ENCODE peak calls at places on chromosomes 2 and 18, in five cellular contexts. One of them, this sample, is unnamed.

GRCh38 chr2:64283641-64284371 is 139.6 kb upstream of the PELI1 start:
- DNase-seq in GM20000: peak; percentile 72
- DNase-seq in H9: no peak
- DNase-seq in fibroblast of lung: no peak
- DNase-seq in nephron progenitor cell: no peak
- DNase-seq in this sample: no peak

GRCh38 chr18:70456376-70456775 is 167.5 kb downstream of the SOCS6 start:
- DNase-seq in GM20000: no peak
- DNase-seq in H9: no peak
- DNase-seq in fibroblast of lung: no peak
- DNase-seq in nephron progenitor cell: no peak
- DNase-seq in this sample: no peak

GRCh38 chr18:24935008-24935407 is 417.0 kb downstream of the ZNF521 start:
- DNase-seq in GM20000: no peak
- DNase-seq in H9: no peak
- DNase-seq in fibroblast of lung: no peak
- DNase-seq in nephron progenitor cell: no peak
- DNase-seq in this sample: no peak

GRCh38 chr2:60868589-60869273 is 12.6 kb upstream of the REL start:
- DNase-seq in GM20000: no peak
- DNase-seq in H9: no peak
- DNase-seq in fibroblast of lung: no peak
- DNase-seq in nephron progenitor cell: no peak
- DNase-seq in this sample: no peak

GRCh38 chr2:231387904-231388724 is 7.4 kb upstream of the B3GNT7 start:
- DNase-seq in GM20000: no peak
- DNase-seq in H9: no peak
- DNase-seq in fibroblast of lung: peak; percentile 56
- DNase-seq in nephron progenitor cell: no peak
- DNase-seq in this sample: no peak

GRCh38 chr2:200077210-200077650 is 121.8 kb downstream of the MAIP1 start:
- DNase-seq in GM20000: no peak
- DNase-seq in H9: no peak
- DNase-seq in fibroblast of lung: peak; percentile 96
- DNase-seq in nephron progenitor cell: no peak
- DNase-seq in this sample: no peak

GRCh38 chr2:178401994-178402437 is 49.0 kb downstream of the PRKRA start:
- DNase-seq in GM20000: no peak
- DNase-seq in H9: no peak
- DNase-seq in fibroblast of lung: no peak
- DNase-seq in nephron progenitor cell: no peak
- DNase-seq in this sample: no peak

GRCh38 chr2:230677182-230677946 is 35.3 kb upstream of the CAB39 start:
- DNase-seq in GM20000: no peak
- DNase-seq in H9: no peak
- DNase-seq in fibroblast of lung: peak; percentile 65
- DNase-seq in nephron progenitor cell: no peak
- DNase-seq in this sample: no peak

GRCh38 chr2:214577769-214578168 is 166.9 kb downstream of the VWC2L start:
- DNase-seq in GM20000: no peak
- DNase-seq in H9: no peak
- DNase-seq in fibroblast of lung: no peak
- DNase-seq in nephron progenitor cell: no peak
- DNase-seq in this sample: no peak

GRCh38 chr2:151287513-151288250 is 1.8 kb downstream of the NMI start:
- DNase-seq in GM20000: no peak
- DNase-seq in H9: no peak
- DNase-seq in fibroblast of lung: no peak
- DNase-seq in nephron progenitor cell: no peak
- DNase-seq in this sample: no peak

GRCh38 chr2:206780671-206781070 is 15.3 kb downstream of the FASTKD2 start:
- DNase-seq in GM20000: no peak
- DNase-seq in H9: no peak
- DNase-seq in fibroblast of lung: no peak
- DNase-seq in nephron progenitor cell: no peak
- DNase-seq in this sample: no peak

GRCh38 chr18:37946324-37946723 is 380.7 kb upstream of the CELF4 start:
- DNase-seq in GM20000: no peak
- DNase-seq in H9: no peak
- DNase-seq in fibroblast of lung: no peak
- DNase-seq in nephron progenitor cell: no peak
- DNase-seq in this sample: no peak

GRCh38 chr2:105417789-105418475 is 19.1 kb upstream of the FHL2 start:
- DNase-seq in GM20000: no peak
- DNase-seq in H9: no peak
- DNase-seq in fibroblast of lung: peak; percentile 63
- DNase-seq in nephron progenitor cell: no peak
- DNase-seq in this sample: no peak

GRCh38 chr2:212284166-212284565 is 254.4 kb downstream of the ERBB4 start:
- DNase-seq in GM20000: no peak
- DNase-seq in H9: no peak
- DNase-seq in fibroblast of lung: no peak
- DNase-seq in nephron progenitor cell: no peak
- DNase-seq in this sample: no peak

GRCh38 chr18:44804033-44804432 is 123.3 kb downstream of the SETBP1 start:
- DNase-seq in GM20000: no peak
- DNase-seq in H9: no peak
- DNase-seq in fibroblast of lung: peak; percentile 41
- DNase-seq in nephron progenitor cell: no peak
- DNase-seq in this sample: no peak

GRCh38 chr18:44599409-44599808 is 81.3 kb upstream of the SETBP1 start:
- DNase-seq in GM20000: no peak
- DNase-seq in H9: no peak
- DNase-seq in fibroblast of lung: peak; percentile 31
- DNase-seq in nephron progenitor cell: no peak
- DNase-seq in this sample: no peak

GRCh38 chr18:45690975-45691815 is 32.8 kb upstream of the SLC14A1 start:
- DNase-seq in GM20000: peak; percentile 63
- DNase-seq in H9: peak; percentile 80
- DNase-seq in fibroblast of lung: peak; percentile 81
- DNase-seq in nephron progenitor cell: peak; percentile 87
- DNase-seq in this sample: peak; percentile 52

GRCh38 chr2:168490015-168490874 is 34.2 kb downstream of the CERS6 start:
- DNase-seq in GM20000: peak; percentile 59
- DNase-seq in H9: no peak
- DNase-seq in fibroblast of lung: peak; percentile 49
- DNase-seq in nephron progenitor cell: no peak
- DNase-seq in this sample: no peak

GRCh38 chr2:239832101-239832994 is 192.8 kb downstream of the NDUFA10 start:
- DNase-seq in GM20000: no peak
- DNase-seq in H9: peak; percentile 19
- DNase-seq in fibroblast of lung: no peak
- DNase-seq in nephron progenitor cell: no peak
- DNase-seq in this sample: peak; percentile 8

GRCh38 chr2:66446178-66446860 is 11.4 kb downstream of the MEIS1 start:
- DNase-seq in GM20000: no peak
- DNase-seq in H9: peak; percentile 69
- DNase-seq in fibroblast of lung: peak; percentile 79
- DNase-seq in nephron progenitor cell: peak; percentile 74
- DNase-seq in this sample: no peak

GRCh38 chr2:2657121-2657962 is 326.3 kb upstream of the MYT1L start:
- DNase-seq in GM20000: no peak
- DNase-seq in H9: no peak
- DNase-seq in fibroblast of lung: no peak
- DNase-seq in nephron progenitor cell: no peak
- DNase-seq in this sample: no peak

GRCh38 chr2:172848549-172848948 is 112.9 kb downstream of the RAPGEF4 start:
- DNase-seq in GM20000: no peak
- DNase-seq in H9: no peak
- DNase-seq in fibroblast of lung: no peak
- DNase-seq in nephron progenitor cell: no peak
- DNase-seq in this sample: no peak

GRCh38 chr18:22172594-22173049 is 3.2 kb downstream of the GATA6 start:
- DNase-seq in GM20000: no peak
- DNase-seq in H9: no peak
- DNase-seq in fibroblast of lung: peak; percentile 26
- DNase-seq in nephron progenitor cell: no peak
- DNase-seq in this sample: no peak

GRCh38 chr2:110979834-110980612 is 140.7 kb upstream of the BCL2L11 start:
- DNase-seq in GM20000: no peak
- DNase-seq in H9: peak; percentile 43
- DNase-seq in fibroblast of lung: no peak
- DNase-seq in nephron progenitor cell: no peak
- DNase-seq in this sample: no peak

GRCh38 chr2:167293172-167293781 is 405.0 kb downstream of the XIRP2 start:
- DNase-seq in GM20000: peak; percentile 20
- DNase-seq in H9: peak; percentile 38
- DNase-seq in fibroblast of lung: peak; percentile 51
- DNase-seq in nephron progenitor cell: peak; percentile 51
- DNase-seq in this sample: peak; percentile 29

GRCh38 chr2:12809526-12809925 is 92.8 kb downstream of the TRIB2 start:
- DNase-seq in GM20000: no peak
- DNase-seq in H9: no peak
- DNase-seq in fibroblast of lung: no peak
- DNase-seq in nephron progenitor cell: no peak
- DNase-seq in this sample: no peak

GRCh38 chr2:26850565-26850964 is 2.6 kb downstream of the DPYSL5 start:
- DNase-seq in GM20000: no peak
- DNase-seq in H9: no peak
- DNase-seq in fibroblast of lung: no peak
- DNase-seq in nephron progenitor cell: no peak
- DNase-seq in this sample: no peak

GRCh38 chr18:75305984-75306383 is 95.4 kb downstream of the TSHZ1 start:
- DNase-seq in GM20000: no peak
- DNase-seq in H9: no peak
- DNase-seq in fibroblast of lung: no peak
- DNase-seq in nephron progenitor cell: no peak
- DNase-seq in this sample: no peak

GRCh38 chr2:127568128-127568527 is 32.6 kb downstream of the MYO7B start:
- DNase-seq in GM20000: no peak
- DNase-seq in H9: peak; percentile 27
- DNase-seq in fibroblast of lung: no peak
- DNase-seq in nephron progenitor cell: no peak
- DNase-seq in this sample: no peak

GRCh38 chr18:8615397-8616025 is 6.3 kb downstream of the RAB12 start:
- DNase-seq in GM20000: no peak
- DNase-seq in H9: no peak
- DNase-seq in fibroblast of lung: peak; percentile 95
- DNase-seq in nephron progenitor cell: no peak
- DNase-seq in this sample: peak; percentile 93

GRCh38 chr2:235511187-235511661 is 17.4 kb downstream of the AGAP1 start:
- DNase-seq in GM20000: no peak
- DNase-seq in H9: no peak
- DNase-seq in fibroblast of lung: peak; percentile 62
- DNase-seq in nephron progenitor cell: no peak
- DNase-seq in this sample: no peak

GRCh38 chr2:176100547-176101140 is 1.0 kb downstream of the HOXD12 start:
- DNase-seq in GM20000: no peak
- DNase-seq in H9: peak; percentile 31
- DNase-seq in fibroblast of lung: no peak
- DNase-seq in nephron progenitor cell: peak; percentile 27
- DNase-seq in this sample: no peak